ENCODE peak calls at places on chromosomes 2 and 18, in four cellular contexts. R, B, I and L are unnamed samples.

GRCh38 chr2:119741001-119741400 is 18.7 kb upstream of the PTPN4 start:
- DNase-seq in R (no peak), B (no peak), I (no peak), L (no peak)

GRCh38 chr18:59549797-59550516 is 147.3 kb downstream of the CCBE1 start:
- DNase-seq in R (no peak), B (no peak), I (no peak), L (no peak)

GRCh38 chr2:98827625-98828368 is 96.9 kb upstream of the MGAT4A start:
- DNase-seq in R (no peak), B (no peak), I (no peak), L (no peak)

GRCh38 chr18:56068030-56068671 is 480.2 kb upstream of the TCF4 start:
- DNase-seq in R (no peak), B (no peak), I (no peak), L (no peak)

GRCh38 chr2:218979846-218980738 is 4.9 kb downstream of the FEV start:
- DNase-seq in R (peak), B (peak), I (peak), L (peak)

GRCh38 chr2:241601841-241602240 is 35.1 kb downstream of the THAP4 start:
- DNase-seq in R (no peak), B (no peak), I (no peak), L (no peak)

GRCh38 chr2:201984800-201985525 is 48.7 kb upstream of the FZD7 start:
- DNase-seq in R (no peak), B (no peak), I (no peak), L (peak)

GRCh38 chr18:6022840-6023239 is 127.5 kb upstream of the TMEM200C start:
- DNase-seq in R (no peak), B (no peak), I (no peak), L (no peak)

GRCh38 chr18:54278615-54279014 is 9.3 kb downstream of the POLI start:
- DNase-seq in R (no peak), B (no peak), I (no peak), L (peak)

GRCh38 chr2:97995026-97995733 is 568 bp downstream of the TMEM131 start:
- DNase-seq in R (peak), B (peak), I (peak), L (peak)

GRCh38 chr18:42510540-42510939 is 555.5 kb downstream of the PIK3C3 start:
- DNase-seq in R (no peak), B (no peak), I (no peak), L (no peak)

GRCh38 chr2:220959391-220959802 is 612.7 kb downstream of the EPHA4 start:
- DNase-seq in R (no peak), B (no peak), I (no peak), L (no peak)

GRCh38 chr18:9714832-9715343 is 6.8 kb downstream of the RAB31 start:
- DNase-seq in R (no peak), B (no peak), I (no peak), L (no peak)
- TF ChIP-seq MYC in R (no peak), B (no peak), I (no peak), L (no peak)

GRCh38 chr2:191844706-191845105 is 2.2 kb downstream of the CAVIN2 start:
- DNase-seq in R (no peak), B (no peak), I (no peak), L (no peak)
- H3K4me3 ChIP-seq in R (peak), B (peak), I (peak), L (no peak)

GRCh38 chr2:99961567-99961913 is 180.8 kb downstream of the AFF3 start:
- DNase-seq in R (no peak), B (no peak), I (no peak), L (no peak)
- TF ChIP-seq POLR2A in R (no peak), B (no peak), I (no peak), L (no peak)

GRCh38 chr2:222448806-222449205 is 24.5 kb downstream of the SGPP2 start:
- DNase-seq in R (no peak), B (no peak), I (no peak), L (peak)
- TF ChIP-seq MYC in R (no peak), B (no peak), I (no peak), L (no peak)

DNA sequence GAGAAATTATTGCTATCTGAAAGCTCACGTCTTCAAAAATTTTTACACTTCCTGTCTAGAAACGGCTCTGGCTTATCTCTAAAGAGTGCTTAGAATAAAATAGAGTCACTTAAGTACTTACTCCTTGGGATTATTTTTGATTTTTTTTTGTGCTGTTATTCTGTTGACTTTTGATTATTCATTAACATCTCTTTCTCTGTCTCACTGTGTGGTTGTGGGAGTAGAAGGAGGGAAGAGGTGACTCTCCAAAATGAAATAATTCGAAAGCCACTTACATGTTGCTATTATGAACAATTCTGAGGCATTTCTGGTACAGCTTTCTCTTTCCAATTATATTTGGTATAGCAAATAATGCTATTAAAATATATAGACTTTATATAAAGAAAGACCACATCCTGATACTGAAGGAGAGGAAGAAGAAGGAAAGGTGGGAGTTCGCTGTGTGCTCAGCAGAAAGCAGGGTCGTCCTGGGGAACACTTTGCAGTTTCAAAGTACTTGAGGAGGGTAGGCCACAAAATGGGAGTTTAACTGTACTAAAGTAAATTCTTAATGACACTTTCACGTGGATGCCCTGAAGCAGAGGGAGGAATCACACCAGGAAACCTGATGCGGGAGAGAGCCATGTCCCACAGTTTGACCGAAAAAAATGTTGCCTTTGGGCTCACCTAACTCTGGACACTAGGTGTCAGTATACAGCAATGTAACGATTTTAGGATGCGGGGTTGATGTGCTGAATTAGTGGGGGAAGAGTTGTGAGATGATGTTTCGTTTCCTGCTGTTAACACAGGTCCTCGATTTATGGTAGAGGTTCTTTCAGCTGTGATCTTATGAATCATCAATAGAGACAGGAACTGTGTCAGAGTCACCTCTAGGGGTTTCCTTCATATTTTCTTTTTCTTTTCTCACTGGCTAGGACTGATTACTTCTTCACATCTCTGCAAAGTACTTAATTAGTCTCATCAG is 9.8 kb upstream of the MMADHC start:
- DNase-seq in R (peak), B (peak), I (peak), L (peak)
- H3K4me3 ChIP-seq in R (peak), B (no peak), I (no peak), L (no peak)

DNA sequence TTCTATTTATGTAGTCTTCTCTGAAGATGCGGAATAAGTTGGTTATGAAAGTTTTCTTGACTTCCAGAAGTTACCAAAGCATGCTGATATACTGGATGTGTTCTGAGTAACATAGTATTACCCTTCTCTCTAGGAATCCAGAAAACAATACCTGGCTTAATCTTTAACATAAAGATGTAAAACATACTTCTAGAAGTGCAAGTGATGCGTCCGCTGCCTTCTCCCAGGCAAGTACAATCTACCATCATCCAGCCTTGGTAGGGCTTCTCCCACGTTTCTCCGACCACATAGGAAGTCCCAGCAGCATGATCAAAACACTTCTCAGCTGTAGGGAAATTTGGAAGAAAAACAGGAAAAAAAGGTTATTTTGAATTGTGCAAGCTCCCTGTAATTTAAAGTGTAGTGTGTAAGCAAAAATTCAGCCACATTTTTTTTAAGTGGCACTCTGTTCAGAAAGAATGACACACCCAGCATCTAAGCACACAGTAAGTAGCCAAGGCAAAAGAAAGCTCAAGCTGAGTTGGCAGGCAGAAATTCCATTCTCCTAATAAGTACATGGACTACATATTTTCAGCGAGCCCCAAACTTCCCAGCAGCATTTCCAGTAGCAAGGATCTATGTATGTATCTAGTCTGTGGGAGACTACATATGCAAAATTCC is 5.2 kb downstream of the FN1 start:
- DNase-seq in R (no peak), B (no peak), I (no peak), L (no peak)
- TF ChIP-seq POLR2A in R (no peak), B (no peak), I (peak), L (no peak)